ENCODE peak calls at places on chromosomes 1 and 21, in five cellular contexts. J is CD8-positive, alpha-beta T cell; Q is aorta; L is heart left ventricle; T is upper lobe of right lung. B is an unnamed sample.

GRCh38 chr1:181714428-181714827 is 231.1 kb downstream of the CACNA1E start:
- DNase-seq in J (no peak), Q (no peak), L (no peak), T (no peak), B (no peak)

GRCh38 chr21:14825405-14826032 is 239.3 kb downstream of the NRIP1 start:
- DNase-seq in J (no peak), Q (no peak), L (no peak), T (no peak), B (no peak)

GRCh38 chr1:206660136-206660535 is 24.6 kb upstream of the MAPKAPK2 start:
- DNase-seq in J (no peak), Q (no peak), L (no peak), T (no peak), B (no peak)

GRCh38 chr1:66439028-66439427 is 94.9 kb upstream of the SGIP1 start:
- DNase-seq in J (no peak), Q (no peak), L (no peak), T (no peak), B (no peak)

GRCh38 chr1:160377585-160378206 is 10.8 kb downstream of the NHLH1 start:
- DNase-seq in J (no peak), Q (no peak), L (no peak), T (no peak), B (no peak)

GRCh38 chr1:3530086-3530930 is 75.8 kb downstream of the ARHGEF16 start:
- DNase-seq in J (no peak), Q (no peak), L (no peak), T (no peak), B (no peak)

GRCh38 chr1:24992124-24992760 is 62.2 kb upstream of the RUNX3 start:
- DNase-seq in J (no peak), Q (no peak), L (no peak), T (no peak), B (no peak)

GRCh38 chr1:171188388-171189266 is 3.5 kb downstream of the FMO2 start:
- DNase-seq in J (no peak), Q (no peak), L (peak; percentile 64), T (no peak), B (peak; percentile 52)

GRCh38 chr1:13860023-13860422 is 160.0 kb downstream of the PRDM2 start:
- DNase-seq in J (no peak), Q (no peak), L (no peak), T (no peak), B (no peak)

GRCh38 chr1:26290061-26290415 is 10.2 kb downstream of the SH3BGRL3 start:
- DNase-seq in J (no peak), Q (no peak), L (no peak), T (no peak), B (no peak)

GRCh38 chr1:3959361-3959760 is 59.3 kb upstream of the C1orf174 start:
- DNase-seq in J (no peak), Q (no peak), L (no peak), T (no peak), B (no peak)

GRCh38 chr21:34128674-34129038 is 55.3 kb downstream of the MRPS6 start:
- DNase-seq in J (no peak), Q (no peak), L (no peak), T (no peak), B (no peak)

GRCh38 chr1:2459757-2460156 is 16.3 kb upstream of the PLCH2 start:
- DNase-seq in J (no peak), Q (no peak), L (peak; percentile 54), T (no peak), B (no peak)

GRCh38 chr1:153752561-153753195 is 22.5 kb upstream of the SLC27A3 start:
- DNase-seq in J (no peak), Q (peak; percentile 84), L (no peak), T (no peak), B (no peak)

DNA sequence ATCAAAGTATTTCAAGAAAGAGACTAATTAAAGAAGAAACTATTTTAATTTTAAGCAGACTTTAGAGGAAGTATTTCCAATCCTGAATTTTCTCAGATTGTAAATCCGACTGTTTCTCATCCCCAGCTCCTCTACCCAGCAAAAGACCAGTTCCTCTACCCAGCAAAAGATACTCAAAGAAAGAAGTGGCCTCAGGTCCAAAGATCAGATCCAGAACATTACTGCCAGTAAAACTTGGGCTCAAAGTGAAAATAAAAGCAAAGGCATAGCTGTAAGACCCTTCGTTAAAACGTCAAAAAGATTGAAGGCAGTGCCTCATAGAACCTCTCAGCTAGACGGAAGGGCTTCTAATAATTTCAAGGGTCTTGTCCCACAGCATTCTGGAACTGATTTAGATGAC is 50.0 kb downstream of the LRRC8B start:
- DNase-seq in J (no peak), Q (no peak), L (no peak), T (no peak), B (no peak)
- H3K27ac ChIP-seq in J (no peak overlapping the region), Q (no peak overlapping the region), L (no peak overlapping the region), T (no peak overlapping the region), B (no peak overlapping the region)

GRCh38 chr1:234608720-234609527 is 1.1 kb downstream of the IRF2BP2 start:
- DNase-seq in J (peak; percentile 55), Q (peak; percentile 74), L (peak; percentile 38), T (peak; percentile 83), B (peak; percentile 75)
- H3K4me1 ChIP-seq in J (peaks cover 55% of the 10 kb centered on the region), Q (peaks cover 5% of the 10 kb centered on the region), L (peaks cover 30% of the 10 kb centered on the region), T (peaks cover 30% of the 10 kb centered on the region), B (peaks cover 48% of the 10 kb centered on the region)

GRCh38 chr21:42424848-42425602 is 21.3 kb downstream of the UBASH3A start:
- DNase-seq in J (peak; percentile 66), Q (no peak), L (no peak), T (no peak), B (peak; percentile 34)

GRCh38 chr21:42423197-42423675 is 19.5 kb downstream of the UBASH3A start:
- DNase-seq in J (peak; percentile 22), Q (no peak), L (no peak), T (no peak), B (peak; percentile 31)

GRCh38 chr21:42421018-42421793 is 17.5 kb downstream of the UBASH3A start:
- DNase-seq in J (no peak), Q (no peak), L (no peak), T (no peak), B (no peak)

GRCh38 chr21:42425603-42425985 is 21.9 kb downstream of the UBASH3A start:
- DNase-seq in J (no peak), Q (no peak), L (no peak), T (no peak), B (no peak)

DNA sequence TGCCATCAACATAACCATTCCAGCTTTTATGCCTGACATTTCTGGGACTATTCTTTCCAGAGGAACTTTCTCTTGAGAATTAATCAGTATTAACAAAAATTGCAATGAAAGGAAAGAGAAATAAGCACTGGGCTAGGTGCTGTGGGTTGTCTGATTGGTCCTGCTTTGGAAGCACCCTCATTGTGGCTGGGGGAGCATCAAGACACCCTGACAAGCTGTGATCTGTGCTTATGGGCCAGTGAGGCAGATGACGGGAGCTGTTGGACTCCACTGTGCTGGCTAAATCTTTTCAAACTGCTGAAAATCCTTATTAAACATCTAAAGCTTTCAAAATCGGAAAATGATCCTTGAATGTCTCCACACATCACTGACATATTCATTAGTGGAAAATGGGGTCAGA is 20.0 kb downstream of the UBASH3A start:
- DNase-seq in J (no peak), Q (no peak), L (no peak), T (no peak), B (no peak)
- H3K4me3 ChIP-seq in J (no peak overlapping the region), Q (no peak overlapping the region), L (no peak overlapping the region), T (no peak overlapping the region), B (no peak overlapping the region)

GRCh38 chr1:11691302-11691914 is at the start of gene DRAXIN:
- DNase-seq in J (no peak), Q (no peak), L (no peak), T (no peak), B (no peak)
- H3K27ac ChIP-seq in J (no peak within 1 kb of the TSS), Q (no peak within 1 kb of the TSS), L (no peak within 1 kb of the TSS), T (no peak within 1 kb of the TSS), B (no peak within 1 kb of the TSS)

GRCh38 chr21:45322231-45322959 is 34.7 kb upstream of the POFUT2 start:
- DNase-seq in J (no peak), Q (peak; percentile 46), L (no peak), T (peak; percentile 55), B (no peak)
- H3K4me1 ChIP-seq in J (peaks cover 41% of the 10 kb centered on the region), Q (no peaks in the 10 kb centered on the region), L (peaks cover 45% of the 10 kb centered on the region), T (peaks cover 38% of the 10 kb centered on the region), B (peaks cover 50% of the 10 kb centered on the region)

DNA sequence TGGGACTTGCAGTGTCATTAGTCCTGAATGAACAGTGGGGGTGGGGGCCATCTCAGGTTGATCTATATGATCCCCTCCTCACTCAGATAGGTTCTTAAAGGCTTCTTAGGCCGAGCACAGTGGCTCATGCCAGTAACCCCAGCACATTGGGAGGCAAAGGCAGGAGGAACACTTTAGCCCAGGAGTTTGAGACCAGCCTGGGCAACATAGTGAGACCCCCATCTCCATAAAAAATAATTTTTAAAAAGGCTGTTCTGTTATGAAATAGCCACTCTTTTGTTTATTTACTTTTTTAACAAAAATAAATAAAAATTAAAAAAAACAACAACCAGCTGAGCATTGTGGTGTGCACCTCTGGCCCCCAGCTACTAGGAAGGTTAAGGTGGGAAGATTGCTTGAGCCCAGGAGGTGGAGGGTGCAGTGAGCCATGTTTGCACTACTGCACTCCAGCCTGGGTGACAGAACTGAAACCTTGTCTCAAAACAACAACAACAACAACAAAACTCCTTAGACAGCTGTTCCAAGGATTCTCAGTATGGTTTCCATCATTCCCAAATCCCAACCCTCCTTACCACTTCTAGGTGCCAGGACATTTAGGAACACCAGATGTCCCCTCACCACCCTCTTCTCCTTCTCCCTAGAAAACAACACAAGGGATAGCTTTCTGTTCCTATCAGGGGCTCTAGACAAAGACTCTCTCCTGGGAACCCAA is 2.0 kb upstream of the TRAPPC3 start:
- DNase-seq in J (no peak), Q (no peak), L (no peak), T (no peak), B (no peak)
- H3K4me3 ChIP-seq in J (peak overlapping the region; percentile 36), Q (no peak overlapping the region), L (peak overlapping the region; percentile 1), T (no peak overlapping the region), B (peak overlapping the region; percentile 37)

GRCh38 chr1:229624906-229625871 is 733 bp downstream of the TAF5L start:
- DNase-seq in J (no peak), Q (peak; percentile 67), L (peak; percentile 47), T (peak; percentile 84), B (peak; percentile 79)

GRCh38 chr1:229629251-229629650 is 3.2 kb downstream of the URB2 start:
- DNase-seq in J (no peak), Q (no peak), L (no peak), T (no peak), B (no peak)

GRCh38 chr1:229625893-229626831 is at the start of the genes TAF5L and URB2:
- DNase-seq in J (peak; percentile 60), Q (peak; percentile 92), L (peak; percentile 89), T (peak; percentile 95), B (peak; percentile 92)

GRCh38 chr1:229624521-229624905 is 1.4 kb downstream of the TAF5L start:
- DNase-seq in J (no peak), Q (no peak), L (no peak), T (no peak), B (no peak)

GRCh38 chr1:229627003-229627402 is 956 bp downstream of the URB2 start:
- DNase-seq in J (no peak), Q (no peak), L (no peak), T (no peak), B (no peak)
- H3K27ac ChIP-seq in J (peak overlapping the region; percentile 70), Q (no peak overlapping the region), L (no peak overlapping the region), T (no peak overlapping the region), B (no peak overlapping the region)